ENCODE peak calls at places on chromosome 16, in seven cellular contexts. V is CD4-positive, alpha-beta memory T cell; Y is kidney; Q is H9; E is naive thymus-derived CD4-positive, alpha-beta T cell; Z is GM23248; D is aorta. R is an unnamed sample.

GRCh38 chr16:31141489-31142108 is 6.1 kb upstream of the PRSS8 start:
- DNase-seq in V (no peak), Q (peak), E (no peak), Z (peak), D (peak), Y (peak), R (no peak)

GRCh38 chr16:4653981-4654380 is 29.4 kb downstream of the MGRN1 start:
- DNase-seq in D (no peak), V (no peak), Y (no peak), E (no peak), Z (no peak), Q (no peak), R (no peak)

GRCh38 chr16:22018559-22018958 is 10.6 kb downstream of the MOSMO start:
- DNase-seq in Q (no peak), V (no peak), Z (peak), E (no peak), Y (no peak), D (no peak), R (no peak)

GRCh38 chr16:23959069-23959800 is 123.5 kb downstream of the PRKCB start:
- DNase-seq in D (no peak), E (no peak), Y (no peak), V (no peak), Q (no peak), Z (no peak), R (no peak)

GRCh38 chr16:87414251-87414680 is 22.1 kb downstream of the MAP1LC3B start:
- DNase-seq in Z (no peak), V (no peak), Y (no peak), D (no peak), Q (no peak), E (no peak), R (no peak)

GRCh38 chr16:2019500-2019899 is at the start of gene NPW:
- DNase-seq in E (no peak), Z (peak), Q (no peak), Y (peak), D (no peak), V (no peak), R (no peak)

GRCh38 chr16:70529051-70529777 is 5.6 kb downstream of the SF3B3 start:
- DNase-seq in Q (no peak), Z (peak), V (peak), E (peak), Y (no peak), D (no peak), R (no peak)

GRCh38 chr16:19817875-19818274 is 66.8 kb downstream of the GPRC5B start:
- DNase-seq in Z (no peak), V (no peak), E (no peak), Y (no peak), D (no peak), Q (no peak), R (no peak)

GRCh38 chr16:49704586-49705155 is 151.2 kb downstream of the ZNF423 start:
- DNase-seq in Q (peak), Y (peak), D (no peak), Z (no peak), E (no peak), V (no peak), R (no peak)

DNA sequence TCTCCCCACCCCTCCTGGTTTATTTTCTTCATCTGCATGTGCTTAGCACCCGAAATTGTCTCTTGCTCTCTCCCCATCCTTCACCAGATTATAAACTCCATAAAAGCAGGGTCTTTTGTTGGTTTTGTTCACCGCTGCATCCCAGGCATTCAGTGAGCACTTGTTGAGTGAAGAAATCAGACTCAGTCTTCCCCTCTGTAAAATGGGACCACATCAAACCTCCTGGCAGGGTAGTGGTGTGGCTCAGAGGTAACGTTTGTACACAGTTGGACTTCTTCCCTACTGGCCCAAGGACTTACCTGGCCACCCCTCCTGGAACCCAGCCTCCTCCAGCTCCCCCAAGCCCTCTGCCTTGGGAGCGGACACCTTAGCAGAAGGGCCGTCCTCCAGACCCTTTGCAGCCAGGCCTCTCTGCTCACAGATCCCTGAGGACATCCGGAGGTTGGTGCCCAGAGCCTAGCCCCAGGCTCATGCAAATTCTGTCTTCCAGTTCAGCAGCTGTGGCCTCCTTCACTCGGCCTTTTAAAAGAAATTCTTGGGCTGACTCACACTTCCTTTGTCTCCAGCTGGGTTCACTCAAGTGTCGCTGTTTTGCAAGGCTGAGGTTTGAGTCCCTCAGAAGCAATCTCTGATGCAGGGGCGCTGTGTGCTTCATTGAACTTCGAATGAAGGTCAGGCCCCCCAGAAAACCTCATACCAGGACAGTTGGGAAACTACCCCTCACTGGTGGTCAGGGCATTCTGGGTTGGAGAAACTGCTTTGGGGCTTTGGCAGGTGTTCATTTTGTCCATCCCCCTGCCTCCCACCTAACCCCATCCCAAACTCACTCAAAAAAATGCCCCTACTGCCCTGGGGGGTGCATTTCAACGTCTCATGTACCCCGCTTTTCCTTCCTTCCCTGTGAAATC is 16.8 kb upstream of the RMI2 start:
- DNase-seq in V (peak), Z (peak), Q (peak), E (peak), D (peak), Y (peak), R (peak)
- H3K27ac ChIP-seq in V (no peak), Z (peak), Q (peak), E (no peak), D (peak), Y (peak), R (no peak)

GRCh38 chr16:51149251-51149661 is 1.8 kb downstream of the SALL1 start:
- DNase-seq in V (no peak), Z (no peak), E (no peak), Y (no peak), D (no peak), Q (no peak), R (peak)
- H3K27ac ChIP-seq in V (no peak), Z (peak), E (no peak), Y (peak), D (no peak), Q (no peak), R (peak)

GRCh38 chr16:9597967-9598730 is 506.7 kb downstream of the HAPSTR1 start:
- DNase-seq in D (no peak), Y (no peak), E (no peak), Q (no peak), Z (no peak), V (no peak), R (no peak)

GRCh38 chr16:9595393-9595792 is 503.9 kb downstream of the HAPSTR1 start:
- DNase-seq in Q (no peak), V (no peak), E (no peak), Y (no peak), Z (no peak), D (no peak), R (no peak)

GRCh38 chr16:9596788-9597187 is 505.3 kb downstream of the HAPSTR1 start:
- DNase-seq in E (no peak), Q (no peak), Z (no peak), Y (no peak), V (no peak), D (no peak), R (no peak)

GRCh38 chr16:9599415-9600110 is 508.1 kb downstream of the HAPSTR1 start:
- DNase-seq in D (no peak), E (no peak), Y (no peak), V (no peak), Q (no peak), Z (no peak), R (no peak)

GRCh38 chr16:9598731-9599083 is 507.3 kb downstream of the HAPSTR1 start:
- DNase-seq in Y (no peak), E (no peak), Q (no peak), D (no peak), Z (no peak), V (no peak), R (no peak)
- H3K27ac ChIP-seq in Y (no peak), E (no peak), Q (no peak), D (no peak), Z (no peak), V (no peak), R (no peak)

DNA sequence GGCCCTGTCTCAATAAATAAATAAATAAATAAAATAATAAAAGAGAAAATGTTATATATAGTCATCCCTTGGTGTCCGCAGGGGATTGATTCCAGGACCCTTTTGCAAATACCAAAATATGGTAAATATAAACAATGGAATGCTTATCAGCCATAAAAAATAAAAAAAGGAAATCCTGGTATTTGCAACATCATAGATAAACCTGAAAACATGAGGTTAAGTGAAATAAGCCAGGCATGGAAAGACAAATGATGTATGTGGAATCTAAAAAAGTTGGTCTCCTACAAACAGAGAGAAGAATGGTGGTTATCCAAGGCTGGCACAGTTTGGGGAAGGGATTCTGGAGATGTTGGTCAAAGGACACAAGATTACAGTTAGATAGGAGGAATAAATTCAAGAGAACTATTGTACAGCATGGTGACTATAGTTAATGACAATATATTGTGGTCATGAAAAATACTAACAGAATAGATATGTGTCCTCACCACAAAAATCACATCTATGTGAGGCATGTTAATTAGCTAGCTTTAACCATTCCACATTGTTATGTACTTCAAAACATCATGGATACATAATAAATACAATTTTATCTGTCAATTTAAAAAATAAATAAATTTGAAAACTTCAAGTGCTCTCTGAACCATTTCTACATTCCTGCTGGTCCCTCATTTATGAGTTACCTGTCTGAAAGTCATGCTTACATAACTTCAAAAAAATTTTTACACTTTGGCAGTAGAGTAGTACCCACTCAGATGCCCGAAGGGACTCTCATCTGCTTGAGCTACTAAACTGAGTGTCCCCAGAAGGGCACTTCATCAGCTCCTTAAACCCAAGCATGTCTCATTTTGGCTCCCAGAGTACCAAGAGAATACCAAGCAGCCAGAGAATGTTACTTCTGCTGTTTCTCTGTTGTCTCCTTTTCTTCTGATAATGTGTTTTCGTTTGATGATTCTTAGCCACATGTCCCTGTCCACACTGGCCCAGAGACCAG is 26.6 kb downstream of the N4BP1 start:
- DNase-seq in Q (no peak), Y (no peak), D (no peak), E (no peak), V (no peak), Z (peak), R (peak)
- H3K27ac ChIP-seq in Q (no peak), Y (no peak), D (no peak), E (no peak), V (no peak), Z (peak), R (no peak)

R was measured in cardiac muscle cell.